ENCODE peak calls at places on chromosomes 2 and 18, in seven cellular contexts. Q is activated T-cell treated with anti-CD3 and anti-CD28 coated beads, Interleukin-2, amount 50 U/mL, for 4 hours; B is NCI-H2081; I is neural crest cell; G is stimulated activated CD4-positive, alpha-beta T cell treated with anti-CD3 and anti-CD28 coated beads, Interleukin-2, amount 100 ng/mL, for 48 hours; A is T-helper 1 cell; P is progenitor cell of endocrine pancreas. T is an unnamed sample.
A peak's percentile ranks its signal among the peaks of the same experiment; 100 is the strongest.

GRCh38 chr18:62928316-62928715 is 213.0 kb downstream of the PHLPP1 start:
- DNase-seq in Q (no peak), B (no peak), I (no peak), G (no peak), A (no peak), P (no peak), T (no peak)

GRCh38 chr18:37491526-37491925 is 74.1 kb downstream of the CELF4 start:
- DNase-seq in Q (no peak), B (no peak), I (no peak), G (no peak), A (no peak), P (no peak), T (no peak)

GRCh38 chr2:142668420-142668819 is 209.0 kb upstream of the KYNU start:
- DNase-seq in Q (no peak), B (no peak), I (no peak), G (no peak), A (no peak), P (no peak), T (no peak)

GRCh38 chr2:189124175-189124574 is 55.4 kb downstream of the COL5A2 start:
- DNase-seq in Q (no peak), B (no peak), I (no peak), G (no peak), A (no peak), P (no peak), T (no peak)

GRCh38 chr2:174222154-174222553 is 26.2 kb downstream of the OLA1 start:
- DNase-seq in Q (no peak), B (no peak), I (no peak), G (no peak), A (no peak), P (no peak), T (no peak)

GRCh38 chr2:235641333-235641732 is 147.5 kb downstream of the AGAP1 start:
- DNase-seq in Q (no peak), B (no peak), I (no peak), G (no peak), A (no peak), P (no peak), T (no peak)

GRCh38 chr18:1541478-1541877 is 636.8 kb downstream of the ADCYAP1 start:
- DNase-seq in Q (no peak), B (no peak), I (no peak), G (no peak), A (no peak), P (no peak), T (no peak)

GRCh38 chr2:120746179-120746549 is 10.5 kb downstream of the GLI2 start:
- DNase-seq in Q (no peak), B (no peak), I (no peak), G (no peak), A (no peak), P (no peak), T (no peak)

GRCh38 chr18:3819933-3820332 is 370.0 kb downstream of the TGIF1 start:
- DNase-seq in Q (no peak), B (no peak), I (no peak), G (no peak), A (no peak), P (no peak), T (no peak)

GRCh38 chr2:694174-694573 is 17.0 kb upstream of the TMEM18 start:
- DNase-seq in Q (no peak), B (no peak), I (no peak), G (no peak), A (no peak), P (no peak), T (no peak)

GRCh38 chr2:120939595-120940318 is 204.1 kb downstream of the GLI2 start:
- DNase-seq in Q (no peak), B (no peak), I (no peak), G (no peak), A (no peak), P (no peak), T (no peak)

GRCh38 chr2:147110317-147110716 is 734.5 kb upstream of the ACVR2A start:
- DNase-seq in Q (no peak), B (peak; percentile 77), I (no peak), G (no peak), A (no peak), P (no peak), T (no peak)

T was measured in D721Med.